ENCODE peak calls at places on chromosomes 13 and 19, in nine cellular contexts. F is osteoblast; R is aorta; T is heart right ventricle; S is BE2C; B is CD4-positive, alpha-beta T cell; P is psoas muscle; I is HepG2; Q is lower lobe of right lung. M is an unnamed sample.
A peak's percentile ranks its signal among the peaks of the same experiment; 100 is the strongest.

GRCh38 chr13:49098198-49098597 is 121.9 kb upstream of the MLNR start:
- DNase-seq in Q (no peak), F (no peak), S (no peak), R (no peak), B (no peak), I (no peak), P (no peak), T (peak; percentile 40), M (peak; percentile 72)

GRCh38 chr19:50204811-50205675 is 1.6 kb downstream of the MYH14 start:
- DNase-seq in S (no peak), F (peak; percentile 80), I (peak; percentile 70), Q (peak; percentile 91), B (no peak), P (peak; percentile 65), T (peak; percentile 46), R (no peak), M (peak; percentile 96)

GRCh38 chr13:83667606-83668005 is 214.7 kb downstream of the SLITRK1 start:
- DNase-seq in B (no peak), P (no peak), F (no peak), T (no peak), Q (no peak), S (no peak), I (no peak), R (no peak), M (no peak)

GRCh38 chr13:25943666-25944065 is 108.2 kb downstream of the SHISA2 start:
- DNase-seq in Q (no peak), F (no peak), B (no peak), S (no peak), R (no peak), I (peak; percentile 5), T (no peak), P (no peak), M (no peak)

GRCh38 chr19:28635962-28636629 is 576.9 kb downstream of the UQCRFS1 start:
- DNase-seq in S (no peak), T (no peak), B (no peak), P (no peak), F (no peak), Q (no peak), R (no peak), I (no peak), M (no peak)

GRCh38 chr13:105343134-105343806 is 1192.2 kb downstream of the EFNB2 start:
- DNase-seq in Q (no peak), T (no peak), R (no peak), F (no peak), S (no peak), P (no peak), B (no peak), I (no peak), M (no peak)

GRCh38 chr19:51503428-51503827 is 1.8 kb upstream of the SIGLEC12 start:
- DNase-seq in P (no peak), Q (no peak), R (no peak), T (no peak), F (peak; percentile 34), S (no peak), I (no peak), B (no peak), M (no peak)

GRCh38 chr13:98467263-98467985 is 109.5 kb downstream of the STK24 start:
- DNase-seq in R (no peak), B (no peak), Q (no peak), T (no peak), S (no peak), P (no peak), F (no peak), I (no peak), M (peak; percentile 76)

GRCh38 chr19:3784607-3785463 is 1.3 kb downstream of the MATK start:
- DNase-seq in Q (no peak), S (no peak), P (no peak), B (no peak), F (peak; percentile 90), R (no peak), T (no peak), I (no peak), M (no peak)

GRCh38 chr19:1357695-1358094 is 26.0 kb upstream of the NDUFS7 start:
- DNase-seq in F (no peak), I (no peak), S (no peak), Q (no peak), R (no peak), P (no peak), T (no peak), B (no peak), M (no peak)

GRCh38 chr13:47017476-47017875 is 120.6 kb upstream of the HTR2A start:
- DNase-seq in F (no peak), R (no peak), I (no peak), Q (no peak), P (no peak), B (no peak), S (no peak), T (no peak), M (no peak)

GRCh38 chr13:110973007-110973700 is 58.3 kb upstream of the ANKRD10 start:
- DNase-seq in Q (no peak), S (no peak), R (no peak), F (no peak), P (no peak), I (no peak), T (no peak), B (no peak), M (no peak)

GRCh38 chr13:40348096-40348679 is 318.3 kb downstream of the FOXO1 start:
- DNase-seq in F (no peak), B (no peak), Q (no peak), I (peak; percentile 58), P (no peak), T (no peak), R (no peak), S (no peak), M (no peak)

GRCh38 chr19:47032171-47032811 is 12.7 kb downstream of the NPAS1 start:
- DNase-seq in S (peak; percentile 56), I (no peak), B (peak; percentile 59), T (no peak), Q (peak; percentile 67), F (peak; percentile 92), R (no peak), P (no peak), M (peak; percentile 66)

GRCh38 chr19:3443840-3444694 is 36.3 kb downstream of the SMIM24 start:
- DNase-seq in S (peak; percentile 54), I (peak; percentile 39), F (peak; percentile 71), B (no peak), R (peak; percentile 70), P (no peak), Q (peak; percentile 62), T (peak; percentile 76), M (no peak)

GRCh38 chr19:13152356-13152853 is 2.2 kb downstream of the IER2 start:
- DNase-seq in B (no peak), I (no peak), P (no peak), T (no peak), S (no peak), R (no peak), Q (no peak), F (peak; percentile 92), M (no peak)

GRCh38 chr13:98265669-98266551 is 88.8 kb upstream of the RNF113B start:
- DNase-seq in S (no peak), T (no peak), B (no peak), P (no peak), R (no peak), Q (no peak), I (peak; percentile 98), F (no peak), M (peak; percentile 9)

GRCh38 chr19:12720851-12721655 is 2.7 kb downstream of the TNPO2 start:
- DNase-seq in T (no peak), R (no peak), S (no peak), I (no peak), B (no peak), F (peak; percentile 88), P (peak; percentile 33), Q (no peak), M (peak; percentile 9)

GRCh38 chr13:114113961-114114360 is 18.5 kb downstream of the RASA3 start:
- DNase-seq in T (no peak), B (no peak), Q (no peak), R (peak; percentile 36), F (no peak), I (no peak), P (no peak), S (no peak), M (no peak)

GRCh38 chr19:37160153-37160552 is 12.3 kb downstream of the ZNF585A start:
- DNase-seq in F (no peak), Q (no peak), B (no peak), S (no peak), R (no peak), T (no peak), P (no peak), I (no peak), M (no peak)
- H3K9me3 ChIP-seq in F (peaks cover 10% of the 10 kb centered on the region), Q (peaks cover 100% of the 10 kb centered on the region), B (peaks cover 86% of the 10 kb centered on the region), S (no peaks in the 10 kb centered on the region), R (peaks cover 19% of the 10 kb centered on the region), T (no peaks in the 10 kb centered on the region), P (peaks cover 85% of the 10 kb centered on the region), I (peaks cover 85% of the 10 kb centered on the region), M (no peaks in the 10 kb centered on the region)

GRCh38 chr19:41811981-41812380 is 15.6 kb downstream of the CEACAM3 start:
- DNase-seq in Q (no peak), B (no peak), F (no peak), I (no peak), S (no peak), P (no peak), R (no peak), T (no peak), M (no peak)
- H3K9me3 ChIP-seq in Q (no peaks in the 10 kb centered on the region), B (no peaks in the 10 kb centered on the region), F (no peaks in the 10 kb centered on the region), I (no peaks in the 10 kb centered on the region), S (no peaks in the 10 kb centered on the region), P (no peaks in the 10 kb centered on the region), R (no peaks in the 10 kb centered on the region), T (no peaks in the 10 kb centered on the region), M (no peaks in the 10 kb centered on the region)

GRCh38 chr19:52945652-52946321 is 16.9 kb downstream of the ZNF816 start:
- DNase-seq in R (no peak), F (no peak), S (no peak), I (no peak), T (no peak), P (no peak), B (no peak), Q (no peak), M (no peak)

GRCh38 chr19:52943884-52944643 is 18.6 kb downstream of the ZNF816 start:
- DNase-seq in I (peak; percentile 28), S (no peak), T (no peak), R (no peak), P (no peak), Q (no peak), F (no peak), B (no peak), M (no peak)

GRCh38 chr19:52941941-52942370 is 18.7 kb upstream of the ZNF888 start:
- DNase-seq in S (no peak), F (peak; percentile 44), P (peak; percentile 42), T (peak; percentile 22), I (no peak), B (no peak), Q (peak; percentile 64), R (no peak), M (peak; percentile 27)

GRCh38 chr19:52942371-52943133 is 19.3 kb upstream of the ZNF888 start:
- DNase-seq in F (peak; percentile 74), P (peak; percentile 92), T (peak; percentile 92), S (peak; percentile 88), R (peak; percentile 96), I (peak; percentile 82), B (peak; percentile 95), Q (peak; percentile 95), M (peak; percentile 92)

GRCh38 chr19:52943134-52943883 is 19.4 kb downstream of the ZNF816 start:
- DNase-seq in P (no peak), Q (no peak), B (no peak), R (no peak), S (no peak), I (no peak), F (no peak), T (no peak), M (no peak)
- H3K9me3 ChIP-seq in P (peaks cover 25% of the 10 kb centered on the region), Q (peaks cover 18% of the 10 kb centered on the region), B (peaks cover 22% of the 10 kb centered on the region), R (peaks cover 6% of the 10 kb centered on the region), S (no peaks in the 10 kb centered on the region), I (peaks cover 5% of the 10 kb centered on the region), F (peaks cover 2% of the 10 kb centered on the region), T (no peaks in the 10 kb centered on the region), M (peaks cover 6% of the 10 kb centered on the region)

GRCh38 chr19:55866521-55866920 is 30.2 kb downstream of the NLRP4 start:
- DNase-seq in T (no peak), P (no peak), Q (no peak), I (no peak), F (no peak), B (no peak), R (no peak), S (no peak), M (no peak)
- H3K9me3 ChIP-seq in T (no peaks in the 10 kb centered on the region), P (peaks cover 7% of the 10 kb centered on the region), Q (no peaks in the 10 kb centered on the region), I (no peaks in the 10 kb centered on the region), F (no peaks in the 10 kb centered on the region), B (peaks cover 3% of the 10 kb centered on the region), R (no peaks in the 10 kb centered on the region), S (no peaks in the 10 kb centered on the region), M (no peaks in the 10 kb centered on the region)